ENCODE peak calls at places on chromosome 2, in seven cellular contexts. C is adrenal gland, G is heart right ventricle, J is endodermal cell, W is psoas muscle, N is Peyer's patch, A is ovary. M is an unnamed sample. For H3K4me1, the result is how much of the 10 kb centered on the place peaks cover.

GRCh38 chr2:28469947-28470585 is 25.8 kb upstream of the PLB1 start:
- DNase-seq in W (no peak), N (no peak), G (no peak), J (no peak), A (no peak), C (no peak), M (peak)

GRCh38 chr2:181812106-181812745 is 79.3 kb upstream of the ITPRID2 start:
- DNase-seq in A (no peak), J (no peak), W (no peak), G (no peak), C (no peak), N (no peak), M (peak)

GRCh38 chr2:72291059-72291458 is 143.4 kb upstream of the CYP26B1 start:
- DNase-seq in W (no peak), A (no peak), C (no peak), N (no peak), G (no peak), J (no peak), M (no peak)

GRCh38 chr2:181025004-181025403 is 44.6 kb downstream of the UBE2E3 start:
- DNase-seq in N (no peak), J (no peak), G (no peak), A (no peak), W (no peak), C (no peak), M (no peak)

GRCh38 chr2:75564026-75564688 is 3.4 kb upstream of the EVA1A start:
- DNase-seq in G (no peak), J (no peak), C (no peak), W (no peak), A (no peak), N (no peak), M (no peak)

GRCh38 chr2:44495544-44495943 is 133.8 kb downstream of the CAMKMT start:
- DNase-seq in J (no peak), N (no peak), A (no peak), G (no peak), W (no peak), C (no peak), M (no peak)

GRCh38 chr2:119689218-119689617 is 10.2 kb downstream of the TMEM177 start:
- DNase-seq in G (no peak), W (no peak), C (no peak), J (peak), A (no peak), N (no peak), M (no peak)

GRCh38 chr2:97969466-97970067 is 26.2 kb downstream of the TMEM131 start:
- DNase-seq in W (no peak), J (no peak), N (no peak), A (no peak), C (no peak), G (no peak), M (no peak)

GRCh38 chr2:38376346-38376682 is 759 bp downstream of the ATL2 start:
- DNase-seq in N (no peak), G (no peak), A (no peak), C (peak), W (no peak), J (peak), M (peak)

GRCh38 chr2:241268716-241269445 is 46.6 kb downstream of the HDLBP start:
- DNase-seq in N (no peak), J (no peak), A (no peak), G (no peak), W (no peak), C (no peak), M (no peak)

GRCh38 chr2:238499731-238500570 is 73.2 kb downstream of the ASB1 start:
- DNase-seq in G (no peak), N (no peak), J (no peak), C (no peak), A (no peak), W (no peak), M (no peak)

GRCh38 chr2:5693288-5694015 is 1.3 kb downstream of the SOX11 start:
- DNase-seq in A (no peak), N (no peak), G (no peak), W (no peak), J (peak), C (no peak), M (no peak)

GRCh38 chr2:30031184-30031583 is 109.8 kb upstream of the ALK start:
- DNase-seq in W (no peak), N (no peak), J (peak), A (no peak), G (no peak), C (no peak), M (no peak)

GRCh38 chr2:240931319-240931949 is 25.3 kb downstream of the CROCC2 start:
- DNase-seq in J (peak), C (no peak), N (no peak), G (no peak), A (no peak), W (no peak), M (no peak)

GRCh38 chr2:40244251-40245010 is 207.5 kb downstream of the SLC8A1 start:
- DNase-seq in J (peak), A (peak), G (peak), C (peak), W (peak), N (no peak), M (peak)

GRCh38 chr2:1685957-1686783 is 58.1 kb downstream of the PXDN start:
- DNase-seq in W (no peak), J (peak), G (no peak), C (no peak), N (no peak), A (no peak), M (no peak)

GRCh38 chr2:234458466-234458865 is 38.4 kb downstream of the ARL4C start:
- DNase-seq in C (no peak), G (no peak), W (no peak), N (no peak), A (no peak), J (no peak), M (no peak)

GRCh38 chr2:109482371-109482841 is 131.4 kb downstream of the SEPTIN10 start:
- DNase-seq in J (no peak), W (no peak), G (no peak), N (no peak), A (peak), C (peak), M (no peak)

GRCh38 chr2:235666240-235666781 is 172.5 kb downstream of the AGAP1 start:
- DNase-seq in J (peak), N (no peak), C (no peak), G (peak), A (no peak), W (no peak), M (peak)

GRCh38 chr2:215973954-215974699 is 39.2 kb downstream of the MREG start:
- DNase-seq in N (no peak), G (no peak), C (no peak), W (no peak), A (no peak), J (no peak), M (peak)

GRCh38 chr2:225173909-225174308 is 131.6 kb upstream of the DOCK10 start:
- DNase-seq in A (no peak), W (no peak), C (no peak), G (no peak), J (no peak), N (no peak), M (no peak)

GRCh38 chr2:172510582-172510981 is 45.3 kb upstream of the PDK1 start:
- DNase-seq in A (no peak), W (no peak), N (no peak), C (no peak), J (no peak), G (no peak), M (no peak)

GRCh38 chr2:113202305-113203216 is 28.8 kb downstream of the PSD4 start:
- DNase-seq in J (peak), C (peak), G (no peak), N (no peak), W (no peak), A (no peak), M (no peak)

GRCh38 chr2:188725981-188726380 is 248.2 kb upstream of the COL3A1 start:
- DNase-seq in C (no peak), J (no peak), N (no peak), W (no peak), A (no peak), G (no peak), M (no peak)

GRCh38 chr2:11356760-11357159 is 12.3 kb upstream of the ROCK2 start:
- DNase-seq in J (no peak), W (no peak), N (no peak), C (peak), G (no peak), A (no peak), M (no peak)
- H3K27ac ChIP-seq in J (no peak), W (peak), N (no peak), C (peak), G (no peak), A (no peak), M (no peak)

DNA sequence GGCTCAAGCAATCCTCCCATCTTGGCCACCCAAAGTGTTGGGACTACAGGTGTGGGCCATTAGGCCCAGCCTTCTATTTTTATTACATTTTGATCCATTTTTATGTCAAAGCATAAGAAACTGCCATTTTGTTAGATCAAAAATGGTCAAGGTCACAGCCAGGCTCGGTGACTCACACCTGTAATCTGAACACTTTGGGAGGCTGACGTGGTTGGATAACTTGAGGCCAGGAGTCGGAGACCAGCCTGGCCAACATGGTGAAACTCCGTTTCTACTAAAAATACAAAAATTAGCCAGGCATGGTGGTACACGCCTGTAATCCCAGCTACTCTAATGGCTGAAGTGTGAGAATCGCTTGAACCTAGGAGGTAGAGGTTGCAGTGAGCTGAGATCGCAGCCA is 49.2 kb downstream of the EEF1B2 start:
- DNase-seq in G (no peak), N (no peak), J (no peak), W (no peak), C (peak), A (no peak), M (no peak)
- H3K4me1 ChIP-seq in G (under half), N (under half), J (under half), W (under half), C (under half), A (under half), M (under half)

GRCh38 chr2:47007221-47007825 is 91.7 kb upstream of the MCFD2 start:
- DNase-seq in W (no peak), N (no peak), J (no peak), G (no peak), C (no peak), A (no peak), M (no peak)

GRCh38 chr2:47008381-47009280 is 93.0 kb upstream of the MCFD2 start:
- DNase-seq in W (peak), C (peak), G (peak), A (peak), J (no peak), N (no peak), M (no peak)

GRCh38 chr2:47009368-47009767 is 93.8 kb upstream of the MCFD2 start:
- DNase-seq in N (no peak), C (no peak), W (no peak), G (no peak), A (no peak), J (no peak), M (no peak)

GRCh38 chr2:47006374-47007220 is 91.0 kb upstream of the MCFD2 start:
- DNase-seq in N (no peak), W (no peak), G (no peak), J (no peak), A (no peak), C (no peak), M (no peak)

DNA sequence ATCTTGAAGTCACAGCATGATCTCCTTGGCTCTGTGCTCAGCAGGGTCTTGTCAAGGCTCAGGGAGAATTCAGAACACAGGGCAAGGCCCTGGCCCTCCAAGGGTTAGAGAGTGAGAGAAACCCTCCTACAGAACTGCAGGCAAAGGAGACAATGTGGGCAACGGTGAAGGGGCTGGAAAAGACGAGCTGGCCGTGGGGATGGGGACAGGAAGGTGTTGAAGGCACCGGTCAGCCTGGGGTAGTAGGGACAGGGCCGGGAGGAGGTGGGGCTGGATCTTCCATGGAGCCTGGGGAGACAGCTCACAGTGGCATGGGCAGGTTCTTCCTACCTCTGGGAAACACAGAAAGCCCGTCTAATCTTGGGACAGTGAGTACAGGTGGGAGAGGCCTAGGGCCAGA is 92.2 kb upstream of the MCFD2 start:
- DNase-seq in A (no peak), W (no peak), N (no peak), G (no peak), C (no peak), J (no peak), M (no peak)
- H3K4me3 ChIP-seq in A (no peak), W (no peak), N (no peak), G (no peak), C (no peak), J (no peak), M (no peak)

GRCh38 chr2:230685165-230685560 is 27.5 kb upstream of the CAB39 start:
- DNase-seq in N (no peak), A (no peak), J (no peak), C (no peak), G (no peak), W (no peak), M (no peak)
- H3K27ac ChIP-seq in N (no peak), A (no peak), J (peak), C (no peak), G (no peak), W (peak), M (no peak)

GRCh38 chr2:16660039-16660619 is 5.5 kb downstream of the CYRIA start:
- DNase-seq in G (no peak), W (no peak), A (no peak), N (no peak), C (no peak), J (peak), M (no peak)
- H3K4me1 ChIP-seq in G (under half), W (half or more), A (under half), N (under half), C (under half), J (under half), M (under half)

DNA sequence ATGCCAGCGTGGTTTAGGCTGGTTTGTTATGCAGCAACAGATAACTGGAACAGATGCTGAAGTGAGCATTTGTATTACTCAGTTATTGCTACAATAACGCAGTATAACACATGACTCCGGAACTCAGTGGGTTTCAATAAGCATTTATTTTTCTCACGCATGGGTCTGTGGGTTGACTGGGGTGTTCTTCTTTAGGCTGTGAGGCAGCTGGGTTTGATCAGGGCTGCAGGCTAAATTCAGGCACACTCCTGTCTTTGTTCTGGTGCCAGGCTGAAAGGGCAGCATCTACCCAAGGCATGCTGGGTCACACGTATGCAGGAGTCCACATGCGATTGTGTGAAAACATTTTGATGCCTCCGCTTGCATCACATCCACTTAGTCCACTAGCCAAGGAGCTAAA is 3.7 kb upstream of the SLC1A4 start:
- DNase-seq in A (no peak), J (no peak), C (no peak), W (no peak), N (no peak), G (peak), M (no peak)
- H3K4me3 ChIP-seq in A (no peak), J (no peak), C (no peak), W (no peak), N (no peak), G (no peak), M (no peak)

DNA sequence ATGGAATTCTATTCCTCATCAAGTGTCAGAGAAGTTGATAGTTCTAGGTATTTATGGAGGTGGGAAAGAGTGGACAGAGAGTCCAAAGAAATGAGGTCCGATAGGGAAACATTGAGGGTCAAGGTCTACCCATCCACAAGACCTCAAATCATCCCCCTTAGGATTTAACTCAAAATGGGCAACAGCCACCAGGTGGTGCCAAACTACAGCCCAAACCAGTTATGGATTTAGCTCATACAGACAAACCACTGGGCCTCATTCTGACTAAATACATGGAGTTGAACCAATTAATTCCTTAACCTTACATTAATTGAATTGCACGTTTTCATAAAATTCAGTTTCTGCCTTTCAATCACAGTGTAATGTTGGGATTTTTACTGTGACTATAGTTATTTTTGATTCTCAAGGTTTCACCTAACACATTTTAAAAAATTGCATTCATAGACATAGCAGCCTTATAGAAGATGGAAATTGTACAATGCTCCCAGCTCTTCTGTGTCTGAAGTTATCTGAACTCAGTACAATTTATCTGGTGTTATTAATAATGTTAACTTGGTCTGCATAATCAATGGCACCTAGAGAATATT is 98.2 kb upstream of the HNMT start:
- DNase-seq in J (peak), C (peak), W (no peak), A (peak), N (peak), G (peak), M (peak)
- H3K27ac ChIP-seq in J (no peak), C (no peak), W (no peak), A (no peak), N (no peak), G (no peak), M (no peak)

GRCh38 chr2:197141669-197142068 is 168.9 kb downstream of the ANKRD44 start:
- DNase-seq in J (no peak), G (no peak), N (no peak), A (no peak), W (no peak), C (no peak), M (no peak)
- H3K4me1 ChIP-seq in J (under half), G (under half), N (under half), A (under half), W (under half), C (under half), M (under half)

GRCh38 chr2:182866461-182867369 is at the start of gene FRZB:
- DNase-seq in G (peak), J (peak), C (peak), W (peak), N (peak), A (peak), M (peak)

GRCh38 chr2:182866095-182866460 is 359 bp downstream of the FRZB start:
- DNase-seq in C (no peak), A (peak), N (no peak), J (peak), G (no peak), W (peak), M (no peak)

GRCh38 chr2:182868423-182868822 is 2.0 kb upstream of the FRZB start:
- DNase-seq in W (no peak), A (no peak), J (no peak), C (no peak), N (no peak), G (no peak), M (no peak)

GRCh38 chr2:182867411-182868048 is 1.1 kb upstream of the FRZB start:
- DNase-seq in W (no peak), N (no peak), A (no peak), C (no peak), G (no peak), J (peak), M (no peak)

GRCh38 chr2:182868049-182868422 is 1.6 kb upstream of the FRZB start:
- DNase-seq in N (no peak), G (no peak), C (no peak), A (no peak), W (no peak), J (peak), M (peak)
- H3K4me3 ChIP-seq in N (no peak), G (no peak), C (no peak), A (no peak), W (no peak), J (peak), M (no peak)